ENCODE peak calls at places on chromosomes 16 and 17, in four cellular contexts. W is HCT116, X is HepG2, A is K562. H is an unnamed sample.

GRCh38 chr17:41648411-41649195 is 24.2 kb upstream of the KRT17 start:
- DNase-seq in W (peak; percentile 77), X (peak; percentile 75), A (peak; percentile 87), H (peak; percentile 94)

GRCh38 chr16:29029168-29029994 is 44.5 kb downstream of the LAT start:
- DNase-seq in W (no peak), X (no peak), A (peak; percentile 80), H (no peak)

GRCh38 chr16:21097151-21097550 is 53.5 kb downstream of the DNAH3 start:
- DNase-seq in W (no peak), X (no peak), A (no peak), H (no peak)

GRCh38 chr16:2477327-2477726 is 2.4 kb downstream of the TBC1D24 start:
- DNase-seq in W (no peak), X (no peak), A (no peak), H (no peak)

GRCh38 chr17:57832711-57833596 is 16.9 kb downstream of the MRPS23 start:
- DNase-seq in W (peak; percentile 69), X (peak; percentile 72), A (peak; percentile 64), H (peak; percentile 77)

GRCh38 chr17:27381007-27381501 is 75.2 kb upstream of the KSR1 start:
- DNase-seq in W (peak; percentile 74), X (peak; percentile 75), A (peak; percentile 93), H (peak; percentile 89)

GRCh38 chr16:57507414-57508083 is 21.3 kb upstream of the DOK4 start:
- DNase-seq in W (no peak), X (no peak), A (no peak), H (peak; percentile 82)

GRCh38 chr17:62000186-62000585 is 64.9 kb downstream of the MED13 start:
- DNase-seq in W (no peak), X (no peak), A (no peak), H (no peak)

GRCh38 chr17:40035162-40035559 is 19.0 kb downstream of the MED24 start:
- DNase-seq in W (no peak), X (no peak), A (peak; percentile 72), H (peak; percentile 80)

GRCh38 chr17:55432358-55433028 is 10.9 kb upstream of the MMD start:
- DNase-seq in W (no peak), X (no peak), A (no peak), H (no peak)

GRCh38 chr17:74862108-74862901 is 2.6 kb upstream of the GRIN2C start:
- DNase-seq in W (no peak), X (peak; percentile 59), A (peak; percentile 65), H (peak; percentile 97)

GRCh38 chr17:42684033-42684625 is 1.8 kb downstream of the CNTNAP1 start:
- DNase-seq in W (no peak), X (no peak), A (no peak), H (peak; percentile 9)

GRCh38 chr17:42682400-42683384 is at the start of gene CNTNAP1:
- DNase-seq in W (no peak), X (peak; percentile 45), A (peak; percentile 34), H (peak; percentile 90)

GRCh38 chr17:42681976-42682375 is 333 bp upstream of the CCR10 start:
- DNase-seq in W (no peak), X (no peak), A (no peak), H (no peak)

GRCh38 chr17:42684929-42685556 is 2.7 kb downstream of the CNTNAP1 start:
- DNase-seq in W (no peak), X (no peak), A (no peak), H (peak; percentile 9)

GRCh38 chr17:42683407-42684031 is 1.2 kb downstream of the CNTNAP1 start:
- DNase-seq in W (no peak), X (no peak), A (no peak), H (peak; percentile 23)
- TF ChIP-seq ELF1 in W (no peak), X (no peak), A (no peak), H (no peak)

GRCh38 chr17:1762906-1763829 is 1.3 kb downstream of the SERPINF1 start:
- DNase-seq in W (no peak), X (peak; percentile 99), A (peak; percentile 68), H (peak; percentile 92)
- TF ChIP-seq ELF1 in W (no peak), X (peak; percentile 32), A (no peak), H (no peak)

DNA sequence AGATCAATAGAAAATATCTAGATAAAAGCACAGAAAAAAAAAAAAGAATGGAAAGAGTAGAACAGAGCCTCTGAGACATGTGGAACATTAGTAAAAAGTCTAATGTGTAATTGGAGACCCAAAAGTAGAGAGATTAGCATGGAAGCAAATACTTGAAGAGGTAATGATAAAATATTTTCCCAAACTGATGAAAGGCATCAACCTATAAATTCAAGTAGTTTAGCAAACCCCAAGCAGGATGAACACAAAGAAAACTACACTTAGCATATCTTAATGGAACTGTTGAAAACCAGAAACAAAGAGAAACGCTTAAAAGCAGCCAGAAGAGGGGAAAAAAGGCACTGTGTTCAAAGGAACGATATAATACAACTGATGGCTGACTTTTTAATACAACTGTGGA is 16.4 kb downstream of the NF1 start:
- DNase-seq in W (no peak), X (no peak), A (no peak), H (no peak)
- TF ChIP-seq ELF1 in W (no peak), X (no peak), A (no peak), H (no peak)

DNA sequence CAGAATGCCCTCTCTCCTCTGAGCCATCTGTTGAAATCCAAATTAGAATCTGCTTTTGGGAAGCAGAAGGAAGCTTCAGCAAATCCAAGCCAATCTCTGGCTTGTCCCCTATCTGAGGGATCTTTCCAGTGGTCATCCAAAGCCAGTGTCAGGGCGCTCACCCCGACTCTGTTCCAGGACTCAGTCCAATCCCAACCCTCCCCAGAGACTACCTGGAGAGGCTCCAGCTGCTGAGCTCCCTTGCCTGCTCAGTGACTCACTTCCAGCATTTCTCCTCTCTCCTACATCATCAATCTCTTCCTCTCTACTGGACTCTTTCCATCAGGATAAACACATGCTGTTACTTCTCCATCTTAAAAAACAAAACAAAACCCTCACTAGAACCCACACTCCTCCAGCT is 2.4 kb downstream of the MATCAP1 start:
- DNase-seq in W (no peak), X (no peak), A (no peak), H (no peak)
- TF ChIP-seq ELF1 in W (no peak), X (no peak), A (no peak), H (no peak)

GRCh38 chr16:80993293-80993691 is 13.4 kb downstream of the CMC2 start:
- DNase-seq in W (no peak), X (peak; percentile 87), A (no peak), H (no peak)
- TF ChIP-seq ELF1 in W (no peak), X (no peak), A (no peak), H (no peak)

DNA sequence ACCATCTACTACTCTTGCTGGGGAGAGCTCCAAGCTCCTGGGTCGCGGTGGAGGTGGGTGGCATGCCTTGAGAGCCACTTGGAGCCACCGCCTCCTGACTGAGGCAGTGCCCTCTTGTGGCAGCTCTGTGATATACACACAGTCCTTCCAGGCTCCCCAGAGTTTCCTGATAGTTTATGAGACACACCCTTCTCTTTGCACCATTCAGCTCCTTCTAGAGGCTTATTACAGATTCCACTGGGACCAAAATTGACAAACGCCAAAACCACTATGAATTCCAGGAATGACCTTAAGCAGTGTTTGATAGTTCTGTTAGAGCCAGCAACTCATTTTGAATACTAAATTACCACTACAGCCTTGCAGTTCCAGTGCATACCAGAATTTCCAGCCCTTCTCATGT is 170.1 kb upstream of the CDH13 start:
- DNase-seq in W (peak; percentile 57), X (peak; percentile 50), A (peak; percentile 73), H (peak; percentile 69)
- TF ChIP-seq ELF1 in W (no peak), X (no peak), A (no peak), H (no peak)

GRCh38 chr17:21286066-21286770 is 1.7 kb downstream of the MAP2K3 start:
- DNase-seq in W (peak; percentile 81), X (peak; percentile 96), A (no peak), H (peak; percentile 50)
- TF ChIP-seq ELF1 in W (no peak), X (peak; percentile 82), A (peak; percentile 18), H (peak; percentile 73)

DNA sequence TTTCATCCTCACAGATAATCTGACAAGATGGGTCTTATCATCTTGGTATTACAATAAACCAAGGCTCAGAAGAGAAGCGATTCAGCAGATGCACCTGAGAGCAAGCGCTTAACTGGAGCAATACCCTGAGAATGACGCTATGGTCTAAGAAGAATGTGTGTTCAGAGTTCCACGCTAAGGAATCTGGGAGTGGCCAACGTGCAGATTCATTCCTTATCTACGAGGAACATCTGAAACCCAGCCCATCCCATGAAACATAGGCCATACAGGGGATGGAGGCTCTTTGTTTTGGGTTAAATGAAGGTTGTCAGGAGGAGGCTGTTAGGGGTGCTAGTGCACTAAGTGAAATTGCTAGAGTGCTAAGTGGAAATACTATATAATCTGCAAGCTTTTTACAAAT is 28.5 kb upstream of the KDM8 start:
- DNase-seq in W (no peak), X (no peak), A (peak; percentile 37), H (no peak)
- TF ChIP-seq ELF1 in W (no peak), X (no peak), A (no peak), H (no peak)

GRCh38 chr16:30183236-30183960 is at the start of gene CORO1A:
- DNase-seq in W (no peak), X (peak; percentile 51), A (peak; percentile 82), H (peak; percentile 95)

GRCh38 chr16:30183961-30184429 is 593 bp downstream of the CORO1A start:
- DNase-seq in W (no peak), X (no peak), A (no peak), H (peak; percentile 44)

GRCh38 chr16:30185683-30186421 is 2.5 kb downstream of the CORO1A start:
- DNase-seq in W (no peak), X (no peak), A (no peak), H (peak; percentile 30)

GRCh38 chr16:30185141-30185682 is 1.8 kb downstream of the CORO1A start:
- DNase-seq in W (no peak), X (no peak), A (no peak), H (peak; percentile 40)

GRCh38 chr16:30184430-30185140 is 1.2 kb downstream of the CORO1A start:
- DNase-seq in W (no peak), X (no peak), A (peak; percentile 24), H (peak; percentile 67)
- TF ChIP-seq ELF1 in W (no peak), X (no peak), A (no peak), H (no peak)